ENCODE peak calls at places on chromosomes 3 and 15, in nine cellular contexts. X is lower leg skin, I is BJ, C is astrocyte, Z is nephron progenitor cell, A is progenitor cell of endocrine pancreas, H is GM13977, E is GM20000, D is WTC11. G is an unnamed sample.

GRCh38 chr3:101571028-101571895 is 2.7 kb upstream of the PCNP start:
- DNase-seq in C (no peak), A (no peak), E (no peak), H (no peak), I (no peak), Z (no peak), X (no peak), D (no peak), G (no peak)

GRCh38 chr3:52372822-52373504 is 56.8 kb downstream of the DNAH1 start:
- DNase-seq in C (no peak), X (no peak), D (peak; percentile 78), A (no peak), I (no peak), Z (peak; percentile 71), H (no peak), E (peak; percentile 60), G (no peak)

GRCh38 chr3:65583203-65583602 is 455.5 kb downstream of the MAGI1 start:
- DNase-seq in I (no peak), D (no peak), H (no peak), E (no peak), C (no peak), A (no peak), X (no peak), Z (no peak), G (no peak)

GRCh38 chr3:64262574-64263114 is 37.4 kb upstream of the PRICKLE2 start:
- DNase-seq in E (no peak), D (peak; percentile 14), X (no peak), H (no peak), A (no peak), C (no peak), I (no peak), Z (no peak), G (no peak)

GRCh38 chr3:24185738-24186384 is 240.8 kb downstream of the NR1D2 start:
- DNase-seq in X (no peak), D (peak; percentile 57), H (peak; percentile 26), E (peak; percentile 39), Z (peak; percentile 41), A (no peak), I (no peak), C (peak; percentile 55), G (peak; percentile 13)

GRCh38 chr3:184619348-184619747 is 57.8 kb downstream of the EPHB3 start:
- DNase-seq in C (no peak), D (no peak), H (no peak), X (no peak), E (no peak), I (no peak), Z (no peak), A (no peak), G (no peak)

GRCh38 chr3:167814441-167814951 is 79.0 kb downstream of the SERPINI1 start:
- DNase-seq in H (no peak), C (peak; percentile 79), E (no peak), I (peak; percentile 47), A (no peak), X (no peak), Z (no peak), D (no peak), G (no peak)

GRCh38 chr3:16102905-16103364 is 71.5 kb upstream of the GALNT15 start:
- DNase-seq in H (no peak), A (no peak), Z (no peak), X (no peak), D (no peak), C (peak; percentile 95), I (peak; percentile 73), E (no peak), G (no peak)

GRCh38 chr15:74129411-74130088 is 836 bp upstream of the ISLR2 start:
- DNase-seq in X (no peak), Z (peak; percentile 40), H (peak; percentile 36), A (no peak), E (no peak), C (no peak), D (peak; percentile 56), I (no peak), G (no peak)

GRCh38 chr15:60134609-60135008 is 130.5 kb downstream of the FOXB1 start:
- DNase-seq in Z (no peak), X (no peak), H (no peak), C (no peak), E (no peak), I (no peak), A (no peak), D (no peak), G (no peak)

GRCh38 chr15:60135961-60136360 is 131.8 kb downstream of the FOXB1 start:
- DNase-seq in A (no peak), Z (no peak), I (no peak), E (no peak), D (no peak), H (no peak), X (no peak), C (no peak), G (no peak)

GRCh38 chr15:60137711-60138396 is 133.7 kb downstream of the FOXB1 start:
- DNase-seq in D (no peak), I (no peak), A (no peak), Z (no peak), E (no peak), H (no peak), C (peak; percentile 71), X (no peak), G (no peak)

GRCh38 chr15:60138397-60138968 is 134.4 kb downstream of the FOXB1 start:
- DNase-seq in A (no peak), X (no peak), Z (no peak), H (no peak), C (no peak), I (no peak), D (no peak), E (no peak), G (no peak)
- TF ChIP-seq CTCF in A (no peak), X (no peak), Z (no peak), H (no peak), C (no peak), I (no peak), D (no peak), E (no peak), G (no peak)

GRCh38 chr3:40586866-40587265 is 62.1 kb downstream of the ZNF621 start:
- DNase-seq in X (no peak), C (no peak), D (no peak), Z (no peak), H (no peak), E (no peak), A (no peak), I (no peak), G (no peak)

GRCh38 chr3:40584625-40585189 is 59.9 kb downstream of the ZNF621 start:
- DNase-seq in C (peak; percentile 42), H (peak; percentile 66), A (peak; percentile 87), D (peak; percentile 89), E (peak; percentile 73), Z (peak; percentile 94), I (peak; percentile 9), X (peak; percentile 98), G (no peak)

GRCh38 chr3:40583691-40584090 is 58.9 kb downstream of the ZNF621 start:
- DNase-seq in Z (peak; percentile 19), A (no peak), H (no peak), E (no peak), D (no peak), C (no peak), X (no peak), I (no peak), G (no peak)

GRCh38 chr3:40585381-40586016 is 60.7 kb downstream of the ZNF621 start:
- DNase-seq in H (peak; percentile 18), Z (no peak), C (no peak), I (no peak), X (no peak), D (no peak), E (peak; percentile 10), A (no peak), G (no peak)

GRCh38 chr3:40588406-40588805 is 63.6 kb downstream of the ZNF621 start:
- DNase-seq in E (no peak), X (no peak), D (peak; percentile 61), Z (no peak), A (no peak), H (no peak), C (no peak), I (no peak), G (no peak)
- TF ChIP-seq CTCF in E (no peak), X (no peak), D (no peak), Z (no peak), A (peak; percentile 18), H (peak; percentile 23), C (no peak), I (no peak), G (peak; percentile 49)

DNA sequence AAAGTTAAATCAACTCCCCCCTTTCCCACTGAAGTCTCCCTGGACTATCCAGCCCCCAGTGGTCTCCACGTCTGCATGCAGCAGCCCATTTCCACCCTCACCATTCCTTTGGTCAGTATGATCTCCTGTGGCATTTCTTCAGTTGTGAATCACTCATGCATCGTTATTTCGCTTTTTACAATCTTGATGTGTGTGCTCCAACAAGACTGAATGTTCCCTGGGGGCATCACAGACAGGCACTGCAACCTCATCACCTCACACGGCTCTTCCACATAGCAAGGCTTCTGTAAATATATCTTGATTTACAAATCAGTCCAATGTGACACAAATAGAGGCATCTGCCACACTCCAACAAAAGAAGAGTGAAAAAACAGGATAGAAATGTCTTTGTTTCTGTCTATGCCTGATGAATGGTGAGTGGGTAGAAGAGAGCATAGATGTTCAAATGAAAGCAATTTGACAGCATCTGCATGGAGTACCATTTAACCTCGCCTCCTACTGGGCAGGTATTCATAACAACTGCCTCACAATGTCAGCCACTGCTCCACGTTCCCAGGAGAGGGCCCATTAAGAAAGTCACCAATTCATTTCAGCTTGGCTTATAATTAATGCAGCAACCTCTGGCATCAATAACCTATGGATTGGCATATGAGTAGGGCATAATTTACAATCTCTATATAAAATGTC is 5.2 kb downstream of the HEG1 start:
- DNase-seq in D (no peak), Z (no peak), H (no peak), E (no peak), I (no peak), A (no peak), X (no peak), C (no peak), G (no peak)
- TF ChIP-seq CTCF in D (no peak), Z (no peak), H (no peak), E (no peak), I (no peak), A (no peak), X (no peak), C (no peak), G (no peak)

DNA sequence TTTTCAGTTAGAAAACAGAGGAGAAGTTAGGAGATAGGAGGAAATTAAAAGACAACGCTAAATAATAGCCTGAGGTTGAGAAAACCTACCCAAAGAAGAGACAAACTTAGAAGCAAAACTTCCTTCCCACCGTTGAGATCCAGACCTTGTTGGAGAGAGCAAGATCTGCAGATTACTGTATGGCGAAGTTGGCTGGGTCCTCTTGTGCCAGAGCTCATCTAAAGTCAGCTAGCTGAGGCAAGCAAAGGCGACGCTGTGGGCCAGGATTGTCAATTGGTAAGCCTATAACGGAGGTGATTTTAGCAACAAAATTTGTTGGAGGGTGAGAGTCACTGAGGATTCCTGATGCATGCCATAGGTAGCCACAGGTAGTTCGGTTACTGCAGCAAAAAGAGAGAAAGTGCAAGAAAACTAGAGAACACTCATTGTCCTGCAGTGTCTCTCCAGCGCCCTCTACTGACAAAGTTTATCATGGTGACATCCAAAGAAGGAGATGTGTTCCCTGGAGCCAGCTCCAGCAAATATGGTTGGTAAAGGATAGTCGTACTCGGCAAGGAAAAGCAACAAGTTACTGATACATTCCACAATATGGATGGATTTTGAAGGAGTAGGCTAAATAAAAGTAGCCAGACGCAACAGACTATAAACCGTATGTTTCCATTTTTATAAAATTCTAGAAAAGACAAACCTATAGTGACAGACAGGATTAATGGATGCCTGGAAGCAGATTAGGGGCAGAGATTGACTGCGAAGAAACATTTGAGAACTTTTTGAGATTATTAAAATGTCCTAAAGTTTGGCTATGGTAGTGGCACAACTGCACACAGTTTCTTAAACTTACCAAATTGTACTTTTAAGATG is 9.8 kb upstream of the OR5K4 start:
- DNase-seq in D (peak; percentile 54), H (peak; percentile 34), I (no peak), E (peak; percentile 49), X (no peak), C (no peak), A (no peak), Z (peak; percentile 53), G (no peak)
- TF ChIP-seq CTCF in D (peak; percentile 78), H (peak; percentile 84), I (peak; percentile 59), E (peak; percentile 91), X (no peak), C (peak; percentile 23), A (peak; percentile 71), Z (peak; percentile 75), G (peak; percentile 82)

G was measured in epithelial cell of proximal tubule.